ENCODE peak calls at places on chromosomes 11 and 22, in seven cellular contexts. One of them, this sample, is unnamed. For H3K36me3 and H3K4me1, the result is how much of the 10 kb centered on the place peaks cover.

GRCh38 chr11:10454902-10455631 is at the start of gene AMPD3:
- DNase-seq in esophagus muscularis mucosa: no peak
- DNase-seq in HAP-1: no peak
- DNase-seq in transverse colon: peak
- DNase-seq in spleen: peak
- DNase-seq in lower lobe of right lung: no peak
- DNase-seq in pancreas: no peak
- DNase-seq in this sample: peak

GRCh38 chr11:110131386-110132123 is 38.4 kb downstream of the ZC3H12C start:
- DNase-seq in transverse colon: no peak
- DNase-seq in lower lobe of right lung: no peak
- DNase-seq in HAP-1: peak
- DNase-seq in pancreas: no peak
- DNase-seq in spleen: no peak
- DNase-seq in esophagus muscularis mucosa: no peak
- DNase-seq in this sample: no peak

GRCh38 chr11:1197431-1197885 is 25.4 kb upstream of the MUC5B start:
- DNase-seq in spleen: peak
- DNase-seq in lower lobe of right lung: peak
- DNase-seq in esophagus muscularis mucosa: no peak
- DNase-seq in pancreas: no peak
- DNase-seq in transverse colon: peak
- DNase-seq in HAP-1: no peak
- DNase-seq in this sample: peak

GRCh38 chr22:46371623-46372226 is 36.2 kb downstream of the TRMU start:
- DNase-seq in transverse colon: no peak
- DNase-seq in esophagus muscularis mucosa: no peak
- DNase-seq in spleen: no peak
- DNase-seq in HAP-1: no peak
- DNase-seq in pancreas: no peak
- DNase-seq in lower lobe of right lung: no peak
- DNase-seq in this sample: no peak

GRCh38 chr11:31819533-31820437 is 8.7 kb upstream of the PAX6 start:
- DNase-seq in HAP-1: no peak
- DNase-seq in pancreas: peak
- DNase-seq in lower lobe of right lung: no peak
- DNase-seq in esophagus muscularis mucosa: no peak
- DNase-seq in transverse colon: no peak
- DNase-seq in spleen: no peak
- DNase-seq in this sample: no peak

GRCh38 chr22:38350444-38351359 is 33.5 kb upstream of the CSNK1E start:
- DNase-seq in lower lobe of right lung: no peak
- DNase-seq in pancreas: peak
- DNase-seq in HAP-1: peak
- DNase-seq in esophagus muscularis mucosa: peak
- DNase-seq in spleen: peak
- DNase-seq in transverse colon: no peak
- DNase-seq in this sample: no peak

GRCh38 chr11:118914178-118914918 is 11.4 kb downstream of the BCL9L start:
- DNase-seq in spleen: peak
- DNase-seq in transverse colon: peak
- DNase-seq in pancreas: peak
- DNase-seq in lower lobe of right lung: no peak
- DNase-seq in esophagus muscularis mucosa: no peak
- DNase-seq in HAP-1: no peak
- DNase-seq in this sample: peak

GRCh38 chr11:48055292-48056132 is 75.2 kb downstream of the PTPRJ start:
- DNase-seq in transverse colon: peak
- DNase-seq in pancreas: no peak
- DNase-seq in HAP-1: peak
- DNase-seq in spleen: no peak
- DNase-seq in lower lobe of right lung: no peak
- DNase-seq in esophagus muscularis mucosa: no peak
- DNase-seq in this sample: peak

DNA sequence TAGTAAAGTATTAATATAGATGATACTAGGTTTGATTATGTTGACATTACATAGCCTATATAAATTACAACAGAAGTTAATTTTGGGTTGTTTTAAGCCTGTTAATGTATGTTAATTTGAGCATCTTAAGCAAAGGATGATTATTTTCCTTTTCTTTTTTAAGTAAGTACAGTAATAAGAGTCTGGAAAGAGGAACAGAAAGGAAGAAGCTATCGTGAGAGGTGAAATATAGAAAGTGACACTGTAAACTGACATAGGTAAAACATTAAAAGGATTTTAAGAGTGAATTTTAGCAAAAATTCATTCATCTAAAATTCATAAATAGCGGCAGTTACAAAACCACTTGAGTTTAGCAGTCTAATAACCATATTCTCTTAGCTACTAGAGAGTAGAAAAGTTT is 45.5 kb downstream of the FAR1 start:
- DNase-seq in HAP-1: no peak
- DNase-seq in esophagus muscularis mucosa: no peak
- DNase-seq in spleen: no peak
- DNase-seq in lower lobe of right lung: no peak
- DNase-seq in pancreas: no peak
- DNase-seq in transverse colon: no peak
- DNase-seq in this sample: no peak
- H3K36me3 ChIP-seq in HAP-1: half or more
- H3K36me3 ChIP-seq in esophagus muscularis mucosa: under half
- H3K36me3 ChIP-seq in spleen: half or more
- H3K36me3 ChIP-seq in lower lobe of right lung: half or more
- H3K36me3 ChIP-seq in pancreas: under half
- H3K36me3 ChIP-seq in transverse colon: under half
- H3K36me3 ChIP-seq in this sample: half or more

DNA sequence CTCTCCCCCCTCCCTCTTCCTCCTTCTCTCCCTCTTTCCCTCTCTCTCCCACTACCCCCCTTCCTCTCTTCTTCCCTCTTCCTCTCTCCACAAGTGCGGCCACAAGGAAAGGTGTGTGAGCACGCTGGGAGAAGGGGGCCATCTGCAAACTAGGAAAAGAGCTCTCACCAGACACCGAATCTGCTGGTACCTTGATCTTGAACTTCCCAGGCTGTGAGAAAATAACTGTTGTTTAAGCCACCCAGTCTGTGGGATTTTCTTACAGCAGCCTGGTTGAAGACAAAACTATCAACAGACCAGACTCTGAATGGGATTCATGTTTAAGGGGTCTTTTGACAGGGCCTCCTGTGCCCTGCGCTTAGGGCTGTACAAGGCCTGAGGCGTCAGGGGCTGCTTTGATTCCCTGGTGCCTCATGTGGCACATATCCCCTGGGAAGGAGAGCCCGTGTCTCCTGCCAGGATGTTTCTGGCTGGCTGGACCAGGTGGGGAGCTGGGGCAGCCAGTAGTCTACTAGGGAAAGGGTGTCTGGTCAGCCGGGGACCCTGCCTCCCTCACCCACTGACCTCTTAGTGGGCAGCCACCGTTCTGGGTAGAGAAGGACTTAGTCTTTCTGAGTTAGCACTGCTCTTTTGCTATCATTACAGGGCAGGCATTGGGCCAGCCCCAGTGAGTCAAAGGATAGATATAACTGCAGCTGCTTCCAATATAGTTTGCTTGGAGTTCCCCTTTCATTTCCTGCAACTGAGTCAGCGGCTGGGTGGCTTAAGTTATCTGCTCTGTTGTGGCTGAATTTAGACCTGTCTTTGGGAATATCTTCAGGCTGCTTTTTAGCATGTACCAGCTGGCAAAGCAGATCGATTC is 6.2 kb downstream of the PANX1 start:
- DNase-seq in pancreas: no peak
- DNase-seq in lower lobe of right lung: no peak
- DNase-seq in transverse colon: peak
- DNase-seq in esophagus muscularis mucosa: no peak
- DNase-seq in HAP-1: no peak
- DNase-seq in spleen: no peak
- DNase-seq in this sample: no peak
- H3K4me1 ChIP-seq in pancreas: under half
- H3K4me1 ChIP-seq in lower lobe of right lung: half or more
- H3K4me1 ChIP-seq in transverse colon: under half
- H3K4me1 ChIP-seq in esophagus muscularis mucosa: half or more
- H3K4me1 ChIP-seq in HAP-1: under half
- H3K4me1 ChIP-seq in spleen: under half
- H3K4me1 ChIP-seq in this sample: under half

DNA sequence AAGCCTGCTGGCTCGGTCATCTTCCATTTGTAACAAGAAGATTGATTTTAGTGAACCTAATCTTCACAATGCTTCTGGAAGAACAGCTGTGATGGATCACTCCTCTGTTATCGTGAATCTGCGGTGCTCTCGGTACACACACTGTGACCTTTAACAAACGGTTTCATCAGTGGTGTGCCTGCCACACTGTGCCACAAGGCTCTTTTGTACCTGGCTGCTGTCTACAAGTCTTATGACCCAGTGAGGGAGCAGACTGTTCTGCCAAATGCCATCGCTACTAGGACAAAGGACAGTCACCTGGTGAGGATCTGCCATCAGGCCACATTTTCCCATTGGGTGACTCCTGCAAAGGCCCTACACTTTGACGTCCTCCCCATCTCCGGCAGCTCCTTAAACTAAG is 25.2 kb upstream of the PARVB start:
- DNase-seq in transverse colon: no peak
- DNase-seq in HAP-1: no peak
- DNase-seq in pancreas: no peak
- DNase-seq in lower lobe of right lung: peak
- DNase-seq in esophagus muscularis mucosa: no peak
- DNase-seq in spleen: no peak
- DNase-seq in this sample: no peak
- H3K36me3 ChIP-seq in transverse colon: under half
- H3K36me3 ChIP-seq in HAP-1: under half
- H3K36me3 ChIP-seq in pancreas: under half
- H3K36me3 ChIP-seq in lower lobe of right lung: half or more
- H3K36me3 ChIP-seq in esophagus muscularis mucosa: under half
- H3K36me3 ChIP-seq in spleen: under half
- H3K36me3 ChIP-seq in this sample: under half

GRCh38 chr11:64857485-64857884 is 13.0 kb upstream of the CDC42BPG start:
- DNase-seq in HAP-1: no peak
- DNase-seq in spleen: no peak
- DNase-seq in esophagus muscularis mucosa: no peak
- DNase-seq in lower lobe of right lung: no peak
- DNase-seq in pancreas: no peak
- DNase-seq in transverse colon: no peak
- DNase-seq in this sample: no peak
- H3K4me1 ChIP-seq in HAP-1: under half
- H3K4me1 ChIP-seq in spleen: half or more
- H3K4me1 ChIP-seq in esophagus muscularis mucosa: half or more
- H3K4me1 ChIP-seq in lower lobe of right lung: half or more
- H3K4me1 ChIP-seq in pancreas: under half
- H3K4me1 ChIP-seq in transverse colon: half or more
- H3K4me1 ChIP-seq in this sample: under half

DNA sequence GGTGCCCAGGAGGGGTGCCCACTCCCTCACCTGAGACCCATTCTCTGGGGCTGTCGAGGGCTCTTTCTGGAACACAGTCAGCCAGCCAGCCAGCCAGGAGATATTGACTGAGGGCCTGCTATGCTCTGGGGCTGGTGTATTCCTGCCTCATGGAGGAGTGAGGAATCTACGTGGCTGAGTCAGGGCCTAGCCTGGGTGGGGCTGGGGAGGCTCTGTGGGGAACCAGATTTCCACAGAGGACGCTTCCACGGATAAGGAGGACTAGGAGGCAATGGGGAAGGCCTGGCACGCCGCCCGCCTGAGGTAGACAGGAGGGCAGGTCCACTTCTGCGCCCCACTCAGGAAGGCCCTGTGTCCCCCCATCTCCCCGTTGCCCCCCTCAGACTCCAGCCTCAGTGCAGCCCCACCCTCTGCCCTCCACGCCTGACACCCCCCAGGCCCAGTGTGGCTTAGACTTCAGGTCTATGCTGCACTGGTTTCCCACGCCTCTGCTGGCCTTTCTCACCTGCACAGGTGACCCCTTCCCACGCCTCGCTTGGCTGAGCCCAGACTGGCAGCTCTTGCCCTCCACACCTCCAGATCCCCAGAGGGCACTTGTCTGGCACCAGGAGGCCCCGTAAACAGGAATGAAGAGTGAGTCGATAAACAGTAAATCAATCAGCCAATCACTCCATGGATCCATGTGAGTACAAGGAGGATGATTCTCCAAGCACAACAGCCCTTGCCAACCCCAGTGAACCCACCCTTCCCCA is 37.5 kb downstream of the MACROD1 start:
- DNase-seq in HAP-1: no peak
- DNase-seq in spleen: no peak
- DNase-seq in transverse colon: no peak
- DNase-seq in pancreas: peak
- DNase-seq in esophagus muscularis mucosa: no peak
- DNase-seq in lower lobe of right lung: no peak
- DNase-seq in this sample: no peak
- H3K36me3 ChIP-seq in HAP-1: under half
- H3K36me3 ChIP-seq in spleen: under half
- H3K36me3 ChIP-seq in transverse colon: under half
- H3K36me3 ChIP-seq in pancreas: under half
- H3K36me3 ChIP-seq in esophagus muscularis mucosa: under half
- H3K36me3 ChIP-seq in lower lobe of right lung: under half
- H3K36me3 ChIP-seq in this sample: under half

GRCh38 chr11:126354631-126355323 is 709 bp upstream of the ST3GAL4 start:
- DNase-seq in lower lobe of right lung: no peak
- DNase-seq in pancreas: no peak
- DNase-seq in HAP-1: no peak
- DNase-seq in esophagus muscularis mucosa: no peak
- DNase-seq in transverse colon: no peak
- DNase-seq in spleen: peak
- DNase-seq in this sample: no peak
- H3K4me1 ChIP-seq in lower lobe of right lung: half or more
- H3K4me1 ChIP-seq in pancreas: under half
- H3K4me1 ChIP-seq in HAP-1: under half
- H3K4me1 ChIP-seq in esophagus muscularis mucosa: half or more
- H3K4me1 ChIP-seq in transverse colon: under half
- H3K4me1 ChIP-seq in spleen: under half
- H3K4me1 ChIP-seq in this sample: under half

DNA sequence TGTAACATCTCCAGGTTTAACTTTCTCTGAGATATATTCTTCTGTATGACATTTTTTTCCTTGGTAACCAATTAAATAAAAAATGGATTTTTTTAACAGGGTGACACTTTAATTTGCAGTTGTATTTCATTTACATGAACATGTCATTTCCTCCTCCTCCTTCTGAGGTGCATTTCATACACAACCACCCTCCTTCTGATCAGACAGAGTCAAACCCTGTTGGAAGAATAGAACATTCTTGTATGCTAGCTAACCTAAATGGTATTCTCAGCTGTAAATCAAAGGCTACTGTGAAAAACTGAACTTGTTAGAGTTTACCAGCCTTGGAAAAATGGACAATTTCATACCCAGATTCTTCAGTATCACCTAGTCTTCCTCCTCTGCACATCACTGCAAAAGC is 52.7 kb upstream of the CHRM4 start:
- DNase-seq in pancreas: no peak
- DNase-seq in esophagus muscularis mucosa: no peak
- DNase-seq in transverse colon: no peak
- DNase-seq in HAP-1: no peak
- DNase-seq in spleen: no peak
- DNase-seq in lower lobe of right lung: no peak
- DNase-seq in this sample: no peak
- H3K36me3 ChIP-seq in pancreas: under half
- H3K36me3 ChIP-seq in esophagus muscularis mucosa: under half
- H3K36me3 ChIP-seq in transverse colon: under half
- H3K36me3 ChIP-seq in HAP-1: under half
- H3K36me3 ChIP-seq in spleen: under half
- H3K36me3 ChIP-seq in lower lobe of right lung: under half
- H3K36me3 ChIP-seq in this sample: under half

DNA sequence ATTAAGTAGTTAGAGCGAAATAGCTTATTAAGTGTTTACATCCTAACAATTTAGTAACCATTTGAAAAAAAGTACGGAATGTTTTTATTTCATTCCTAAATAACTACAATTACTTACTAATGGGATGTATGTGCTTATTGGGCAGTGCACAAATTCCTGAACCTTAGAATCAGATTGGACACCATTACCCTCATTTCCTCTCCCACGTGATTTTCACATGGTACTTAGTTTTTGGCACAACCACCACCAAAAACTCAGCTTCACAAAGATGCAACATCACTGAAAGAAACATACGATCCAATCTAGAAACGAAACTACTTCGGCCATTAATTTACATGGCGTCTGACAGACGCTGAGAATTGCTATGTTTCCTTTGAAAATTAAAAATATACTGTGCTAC is 81.5 kb downstream of the FBXO7 start:
- DNase-seq in transverse colon: no peak
- DNase-seq in spleen: no peak
- DNase-seq in esophagus muscularis mucosa: no peak
- DNase-seq in lower lobe of right lung: no peak
- DNase-seq in HAP-1: no peak
- DNase-seq in pancreas: no peak
- DNase-seq in this sample: no peak
- H3K4me1 ChIP-seq in transverse colon: under half
- H3K4me1 ChIP-seq in spleen: under half
- H3K4me1 ChIP-seq in esophagus muscularis mucosa: under half
- H3K4me1 ChIP-seq in lower lobe of right lung: under half
- H3K4me1 ChIP-seq in HAP-1: under half
- H3K4me1 ChIP-seq in pancreas: under half
- H3K4me1 ChIP-seq in this sample: under half

This sample was measured in Peyer's patch.